ENCODE peak calls at places on chromosomes 5 and 9, in six cellular contexts. K, W, A, Z, N and M are unnamed samples.

GRCh38 chr5:16886793-16887345 is 49.2 kb downstream of the MYO10 start:
- DNase-seq in N (no peak), W (no peak), Z (no peak), A (no peak), K (no peak), M (no peak)

GRCh38 chr5:151719228-151719861 is 32.6 kb upstream of the SPARC start:
- DNase-seq in N (no peak), K (no peak), W (no peak), Z (peak; percentile 37), A (peak; percentile 71), M (peak; percentile 17)

GRCh38 chr5:159094745-159095144 is 5.0 kb downstream of the EBF1 start:
- DNase-seq in Z (peak; percentile 79), K (peak; percentile 94), N (no peak), W (peak; percentile 4), A (peak; percentile 66), M (no peak)

GRCh38 chr5:175664723-175665122 is 6.9 kb downstream of the HRH2 start:
- DNase-seq in K (no peak), W (no peak), N (no peak), Z (no peak), A (no peak), M (no peak)

GRCh38 chr5:132704875-132705274 is 31.1 kb downstream of the IL4 start:
- DNase-seq in W (no peak), A (peak; percentile 74), Z (no peak), K (no peak), N (no peak), M (no peak)

GRCh38 chr9:130669965-130670364 is 5.6 kb downstream of the PRDM12 start:
- DNase-seq in W (no peak), N (no peak), A (no peak), Z (no peak), K (no peak), M (no peak)

GRCh38 chr5:52139888-52140580 is 647.7 kb upstream of the ITGA1 start:
- DNase-seq in Z (no peak), W (peak; percentile 5), A (no peak), N (no peak), K (no peak), M (no peak)

GRCh38 chr9:79581794-79582193 is 10.0 kb downstream of the TLE4 start:
- DNase-seq in N (no peak), A (peak; percentile 95), Z (no peak), W (no peak), K (no peak), M (no peak)

GRCh38 chr5:11797132-11797531 is 107.1 kb downstream of the CTNND2 start:
- DNase-seq in W (peak; percentile 89), A (no peak), K (no peak), Z (no peak), N (peak; percentile 17), M (no peak)

GRCh38 chr5:115313632-115314031 is 17.2 kb upstream of the CCDC112 start:
- DNase-seq in W (no peak), Z (no peak), N (no peak), K (no peak), A (no peak), M (no peak)

GRCh38 chr5:170216262-170216864 is 16.4 kb upstream of the C5orf58 start:
- DNase-seq in W (peak; percentile 83), N (peak; percentile 1), K (no peak), A (peak; percentile 72), Z (peak; percentile 24), M (no peak)

GRCh38 chr9:77901038-77901437 is 130.6 kb downstream of the GNAQ start:
- DNase-seq in N (no peak), W (no peak), Z (no peak), K (no peak), A (no peak), M (no peak)

GRCh38 chr9:89657765-89658164 is 53.0 kb downstream of the GADD45G start:
- DNase-seq in W (no peak), N (no peak), A (no peak), K (no peak), Z (no peak), M (no peak)

GRCh38 chr9:86282979-86283535 is 719 bp upstream of the ISCA1 start:
- DNase-seq in K (no peak), Z (peak; percentile 14), W (no peak), A (peak; percentile 88), N (no peak), M (no peak)

GRCh38 chr9:91532325-91532724 is 108.7 kb upstream of the NFIL3 start:
- DNase-seq in N (no peak), K (no peak), Z (no peak), A (peak; percentile 27), W (no peak), M (no peak)

GRCh38 chr5:174084691-174085154 is 39.2 kb downstream of the NSG2 start:
- DNase-seq in K (no peak), Z (no peak), A (no peak), N (no peak), W (no peak), M (no peak)

GRCh38 chr9:137433916-137434431 is 7.2 kb downstream of the ENTPD8 start:
- DNase-seq in W (no peak), K (peak; percentile 76), A (no peak), Z (no peak), N (no peak), M (no peak)

GRCh38 chr5:63233906-63234305 is 655.3 kb downstream of the LRRC70 start:
- DNase-seq in K (no peak), W (no peak), A (no peak), Z (no peak), N (no peak), M (no peak)

GRCh38 chr9:99762470-99762869 is 59.2 kb upstream of the NR4A3 start:
- DNase-seq in A (no peak), N (no peak), W (no peak), K (no peak), Z (no peak), M (no peak)

GRCh38 chr5:157049605-157050004 is 9.3 kb downstream of the HAVCR1 start:
- DNase-seq in N (no peak), K (no peak), A (peak; percentile 39), W (no peak), Z (no peak), M (no peak)

GRCh38 chr9:84838879-84839278 is 169.3 kb downstream of the NTRK2 start:
- DNase-seq in Z (no peak), N (no peak), W (no peak), A (no peak), K (no peak), M (no peak)

GRCh38 chr5:80343067-80343466 is 23.3 kb downstream of the SPZ1 start:
- DNase-seq in W (no peak), N (no peak), A (peak; percentile 34), Z (no peak), K (no peak), M (no peak)

GRCh38 chr9:82331091-82331490 is 342.5 kb downstream of the SPATA31D1 start:
- DNase-seq in N (no peak), W (no peak), A (no peak), Z (no peak), K (no peak), M (no peak)